ENCODE peak calls at places on chromosomes 12 and 14, in four cellular contexts. E, W, K and R are unnamed samples.

GRCh38 chr12:13197526-13198141 is 1.1 kb downstream of the EMP1 start:
- DNase-seq in E (no peak), W (peak; percentile 36), K (no peak), R (peak; percentile 48)

GRCh38 chr12:111788178-111788654 is 21.5 kb downstream of the ALDH2 start:
- DNase-seq in E (no peak), W (peak; percentile 55), K (no peak), R (peak; percentile 35)

GRCh38 chr12:66647034-66647691 is 31.7 kb downstream of the GRIP1 start:
- DNase-seq in E (no peak), W (peak; percentile 89), K (no peak), R (peak; percentile 76)

GRCh38 chr14:101851716-101852395 is 90.3 kb downstream of the PPP2R5C start:
- DNase-seq in E (no peak), W (no peak), K (no peak), R (no peak)

GRCh38 chr14:93135399-93135798 is 19.7 kb upstream of the ITPK1 start:
- DNase-seq in E (no peak), W (no peak), K (no peak), R (no peak)

GRCh38 chr14:51917186-51917585 is 56.8 kb downstream of the GNG2 start:
- DNase-seq in E (no peak), W (no peak), K (no peak), R (no peak)

GRCh38 chr12:25994252-25994651 is 35.8 kb downstream of the RASSF8 start:
- DNase-seq in E (no peak), W (peak; percentile 96), K (no peak), R (no peak)

GRCh38 chr14:80906946-80907345 is 34.6 kb downstream of the CEP128 start:
- DNase-seq in E (no peak), W (peak; percentile 34), K (no peak), R (no peak)

GRCh38 chr14:97380539-97380941 is 583.4 kb downstream of the VRK1 start:
- DNase-seq in E (no peak), W (no peak), K (no peak), R (no peak)

GRCh38 chr12:911191-911826 is 38.2 kb downstream of the RAD52 start:
- DNase-seq in E (no peak), W (no peak), K (no peak), R (no peak)

GRCh38 chr12:79691299-79692248 is 810 bp upstream of the PAWR start:
- DNase-seq in E (no peak), W (peak; percentile 93), K (no peak), R (peak; percentile 95)

GRCh38 chr14:55518391-55518790 is 61.6 kb upstream of the KTN1 start:
- DNase-seq in E (no peak), W (peak; percentile 38), K (no peak), R (peak; percentile 10)

GRCh38 chr12:100268835-100269564 is 2.0 kb downstream of the SCYL2 start:
- DNase-seq in E (no peak), W (peak; percentile 15), K (no peak), R (peak; percentile 53)
- H3K4ac ChIP-seq in E (no peak overlapping the region), W (peak overlapping the region; percentile 52), K (no peak overlapping the region), R (no peak overlapping the region)

GRCh38 chr12:109583733-109584132 is 10.1 kb downstream of the MVK start:
- DNase-seq in E (no peak), W (peak; percentile 6), K (no peak), R (no peak)
- H3K14ac ChIP-seq in E (no peak overlapping the region), W (no peak overlapping the region), K (no peak overlapping the region), R (no peak overlapping the region)

GRCh38 chr12:5388581-5389535 is 43.0 kb upstream of the NTF3 start:
- DNase-seq in E (no peak), W (peak; percentile 18), K (no peak), R (no peak)

GRCh38 chr12:5392961-5393360 is 38.9 kb upstream of the NTF3 start:
- DNase-seq in E (no peak), W (no peak), K (no peak), R (no peak)

GRCh38 chr12:5395443-5396401 is 36.2 kb upstream of the NTF3 start:
- DNase-seq in E (no peak), W (no peak), K (no peak), R (no peak)

GRCh38 chr12:5391638-5392037 is 40.3 kb upstream of the NTF3 start:
- DNase-seq in E (no peak), W (peak; percentile 21), K (no peak), R (no peak)

GRCh38 chr12:5390174-5390799 is 41.6 kb upstream of the NTF3 start:
- DNase-seq in E (no peak), W (no peak), K (no peak), R (no peak)
- H4K91ac ChIP-seq in E (no peak overlapping the region), W (no peak overlapping the region), K (no peak overlapping the region), R (no peak overlapping the region)

DNA sequence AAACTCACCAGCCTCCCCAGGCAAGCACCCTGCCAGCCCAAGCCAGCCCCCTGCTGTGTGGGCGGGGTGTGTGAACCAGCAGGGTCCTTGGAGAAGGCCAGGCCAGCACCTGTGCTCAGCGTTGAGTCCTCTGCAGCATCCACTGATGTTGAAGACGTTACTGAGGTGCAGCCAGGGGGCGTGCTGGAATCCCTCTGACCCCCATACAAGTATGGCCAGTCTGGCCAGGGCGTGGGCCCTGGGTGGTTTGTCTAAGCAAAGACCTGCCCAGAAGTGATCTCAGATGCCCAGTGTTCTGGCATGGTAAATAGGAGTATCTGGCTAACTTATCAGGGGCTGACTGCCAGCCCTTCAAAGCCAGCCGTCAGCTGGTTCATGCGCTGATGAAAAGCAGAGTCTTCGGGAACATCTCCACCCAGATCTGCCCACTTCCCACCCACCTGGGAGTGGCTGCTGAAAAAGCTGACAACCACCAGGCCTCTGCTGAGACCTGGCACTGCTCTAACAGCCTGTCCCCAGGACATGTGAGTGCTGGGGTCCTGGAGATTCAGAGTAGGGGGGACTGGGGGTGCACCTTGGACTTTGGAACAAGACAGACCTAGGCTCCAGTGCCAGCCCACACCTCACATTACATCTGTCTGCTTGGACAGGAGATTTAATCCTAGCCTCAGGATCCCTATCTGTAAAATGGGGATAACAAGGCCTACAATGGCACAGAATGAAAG is 41.1 kb downstream of the ACTN1 start:
- DNase-seq in E (no peak), W (no peak), K (no peak), R (no peak)
- H3K4ac ChIP-seq in E (no peak overlapping the region), W (peak overlapping the region; percentile 77), K (no peak overlapping the region), R (peak overlapping the region; percentile 1)

GRCh38 chr12:113278631-113279030 is 56.3 kb downstream of the SLC8B1 start:
- DNase-seq in E (no peak), W (no peak), K (no peak), R (no peak)
- H3K14ac ChIP-seq in E (peak overlapping the region; percentile 47), W (no peak overlapping the region), K (no peak overlapping the region), R (no peak overlapping the region)

DNA sequence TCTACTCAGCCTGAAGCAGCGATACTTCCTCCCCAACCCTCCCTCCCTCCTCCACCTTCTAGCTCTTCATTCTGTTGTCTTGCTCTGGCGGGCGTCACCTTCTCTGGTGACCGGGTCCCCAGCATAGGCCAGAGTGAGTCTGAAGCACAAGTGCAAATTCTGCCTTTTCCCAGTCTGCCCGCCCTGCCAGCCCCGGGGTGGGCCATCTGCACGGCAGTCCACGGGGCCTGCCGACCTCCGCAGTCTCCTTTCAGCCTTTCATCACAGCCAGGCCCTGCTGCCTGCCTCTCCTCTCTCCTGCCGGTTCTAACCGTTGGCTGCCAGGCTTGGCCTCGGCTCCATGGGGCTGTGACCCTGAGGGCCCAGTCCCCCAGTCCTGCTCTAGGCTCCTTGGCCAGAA is 58.7 kb downstream of the TESC start:
- DNase-seq in E (no peak), W (no peak), K (no peak), R (no peak)
- H4K91ac ChIP-seq in E (no peak overlapping the region), W (no peak overlapping the region), K (no peak overlapping the region), R (no peak overlapping the region)

DNA sequence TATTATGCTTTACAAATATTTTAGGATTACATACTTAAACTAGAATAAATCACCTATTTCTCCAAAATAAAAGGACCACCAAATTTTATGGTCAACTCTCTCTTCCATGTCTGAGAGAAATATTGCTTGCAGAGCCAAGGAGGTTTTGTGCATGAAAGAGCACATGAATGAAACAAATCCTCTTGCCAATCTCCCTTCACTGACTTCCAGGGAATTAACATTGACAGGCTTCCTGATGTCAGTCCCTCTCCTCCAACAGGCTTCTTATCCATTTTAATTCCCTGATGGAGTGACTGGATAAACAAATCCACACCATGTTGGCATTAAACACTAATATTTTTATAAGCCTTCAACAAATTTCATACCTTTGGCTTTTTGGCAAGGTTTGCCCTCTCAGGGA is 45.3 kb upstream of the CNTN1 start:
- DNase-seq in E (no peak), W (no peak), K (no peak), R (no peak)
- H3K4ac ChIP-seq in E (no peak overlapping the region), W (no peak overlapping the region), K (no peak overlapping the region), R (no peak overlapping the region)

DNA sequence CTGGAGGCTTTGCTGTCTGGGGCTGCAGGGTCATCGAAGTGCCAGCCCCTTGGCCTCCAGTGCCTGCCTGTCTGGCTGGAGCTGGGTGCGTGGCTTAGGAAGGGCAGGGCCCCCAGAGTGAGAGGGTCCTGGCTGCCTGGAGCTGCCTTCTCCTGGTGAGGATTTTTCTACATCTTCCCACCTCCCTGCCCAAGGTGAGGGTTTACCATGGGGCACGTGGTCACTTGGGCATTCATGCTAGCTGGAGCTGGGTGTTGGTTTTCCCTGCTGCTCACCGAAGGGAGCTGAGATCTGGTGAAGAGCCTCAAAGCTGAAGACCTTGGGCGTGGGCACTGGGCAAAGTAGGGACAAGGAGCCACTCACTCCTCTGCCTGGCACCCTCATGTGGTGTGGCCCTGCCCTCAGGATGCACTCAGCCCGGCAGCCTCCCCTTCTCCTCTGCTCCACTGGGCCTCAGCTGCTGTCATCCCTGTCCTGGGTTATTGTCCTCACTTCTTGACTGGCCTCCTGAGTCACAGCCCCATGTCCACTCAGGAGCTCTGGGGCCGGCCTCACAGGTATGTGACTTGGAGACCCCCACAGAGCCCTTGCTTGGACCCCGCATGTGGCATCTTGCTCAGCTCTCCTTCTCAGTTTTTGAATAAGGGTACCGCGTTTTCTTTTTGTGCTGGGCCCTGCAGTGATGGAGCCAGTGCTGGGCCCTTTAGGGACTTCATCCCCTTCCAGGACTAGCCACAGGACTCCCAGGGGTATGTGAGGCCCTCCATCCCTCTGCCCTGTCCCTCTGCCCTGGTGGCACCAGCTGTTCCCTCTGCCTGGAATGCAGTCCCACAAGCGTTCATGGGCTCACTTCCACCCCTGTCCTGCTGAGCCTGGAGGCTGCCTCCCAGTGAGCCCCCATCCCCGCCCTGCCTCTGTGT is 1.6 kb downstream of the CEP170B start:
- DNase-seq in E (no peak), W (no peak), K (no peak), R (no peak)
- H3K14ac ChIP-seq in E (peak overlapping the region; percentile 11), W (peak overlapping the region; percentile 87), K (no peak overlapping the region), R (peak overlapping the region; percentile 92)

GRCh38 chr12:124681779-124682391 is 114.5 kb upstream of the NCOR2 start:
- DNase-seq in E (no peak), W (peak; percentile 95), K (no peak), R (peak; percentile 88)
- H4K91ac ChIP-seq in E (no peak overlapping the region), W (peak overlapping the region; percentile 80), K (peak overlapping the region; percentile 48), R (peak overlapping the region; percentile 99)